ENCODE peak calls at places on chromosomes 2 and 18, in ten cellular contexts. O is foreskin fibroblast; B is lung microvascular endothelial cell; M is D341Med; L is dorsolateral prefrontal cortex; V is activated CD4-positive, alpha-beta memory T cell treated with anti-CD3 and anti-CD28 coated beads, Interleukin-2, amount 10 ng/mL, durations not matched to agents 7 days and 5 days; C is GM23248; Q is T-helper 1 cell; K is GM10248; F is progenitor cell of endocrine pancreas. J is an unnamed sample.

GRCh38 chr18:77671456-77672167 is 422.0 kb downstream of the GALR1 start:
- DNase-seq in L (no peak), V (no peak), O (no peak), Q (no peak), K (no peak), C (no peak), M (no peak), F (no peak), B (no peak), J (no peak)

GRCh38 chr2:146262606-146263005 is 1582.2 kb upstream of the ACVR2A start:
- DNase-seq in M (no peak), Q (no peak), L (no peak), B (no peak), C (no peak), O (no peak), V (no peak), F (no peak), K (no peak), J (no peak)

GRCh38 chr2:206968139-206969086 is 29.1 kb downstream of the CPO start:
- DNase-seq in L (no peak), M (no peak), B (no peak), K (no peak), O (no peak), V (no peak), F (no peak), Q (no peak), C (peak), J (no peak)

GRCh38 chr2:102509749-102510148 is 36.7 kb downstream of the SLC9A4 start:
- DNase-seq in Q (no peak), M (no peak), K (no peak), O (peak), V (no peak), C (no peak), L (no peak), B (peak), F (no peak), J (no peak)

GRCh38 chr2:167675906-167676305 is 571.5 kb downstream of the STK39 start:
- DNase-seq in L (no peak), M (no peak), O (no peak), F (no peak), V (no peak), B (no peak), Q (no peak), K (no peak), C (no peak), J (no peak)

GRCh38 chr2:233116946-233117345 is 56.8 kb downstream of the INPP5D start:
- DNase-seq in V (no peak), C (no peak), F (no peak), L (no peak), Q (no peak), O (no peak), M (no peak), K (no peak), B (no peak), J (no peak)

GRCh38 chr18:11849845-11850747 is 1.1 kb upstream of the CHMP1B start:
- DNase-seq in F (no peak), V (peak), B (peak), K (no peak), M (no peak), O (peak), L (peak), C (peak), Q (peak), J (peak)

GRCh38 chr2:2569836-2570235 is 238.8 kb upstream of the MYT1L start:
- DNase-seq in Q (no peak), F (no peak), V (no peak), L (no peak), C (no peak), M (no peak), O (no peak), B (no peak), K (no peak), J (no peak)

GRCh38 chr2:238450440-238450861 is 23.7 kb downstream of the ASB1 start:
- DNase-seq in L (no peak), O (no peak), M (no peak), V (no peak), F (no peak), B (no peak), Q (no peak), C (no peak), K (no peak), J (no peak)

GRCh38 chr18:3454365-3455089 is 4.6 kb downstream of the TGIF1 start:
- DNase-seq in L (no peak), F (no peak), K (peak), Q (no peak), O (no peak), B (peak), C (peak), V (peak), M (peak), J (no peak)

GRCh38 chr2:68185541-68186164 is 28.0 kb downstream of the PNO1 start:
- DNase-seq in O (no peak), L (no peak), K (peak), C (peak), B (peak), F (peak), M (peak), Q (peak), V (peak), J (peak)

GRCh38 chr2:21710496-21710895 is 586.7 kb downstream of the TDRD15 start:
- DNase-seq in K (no peak), O (no peak), F (no peak), M (no peak), B (no peak), C (no peak), L (no peak), V (no peak), Q (no peak), J (no peak)

GRCh38 chr2:7905756-7906155 is 776.1 kb upstream of the ID2 start:
- DNase-seq in F (no peak), C (no peak), B (no peak), M (no peak), O (no peak), L (no peak), Q (no peak), K (no peak), V (no peak), J (no peak)

J was measured in activated effector memory CD4-positive, alpha-beta T cell treated with Interleukin-2 at 50 U/mL for 16 hours.